ENCODE peak calls at places on chromosome 12, in eight cellular contexts. M is GM23338, Y is endothelial cell of umbilical vein, Z is transverse colon, I is stomach, F is HCT116, B is suprapubic skin, U is HepG2. J is an unnamed sample. For H3K4me1, the result is how much of the 10 kb centered on the place peaks cover.

GRCh38 chr12:123131291-123131831 is 19.5 kb downstream of the PITPNM2 start:
- DNase-seq in M (no peak), Y (no peak), Z (peak), I (no peak), F (no peak), B (no peak), U (no peak), J (no peak)

GRCh38 chr12:115176741-115177400 is 492.9 kb upstream of the TBX3 start:
- DNase-seq in M (no peak), Y (no peak), Z (no peak), I (no peak), F (no peak), B (no peak), U (no peak), J (no peak)

GRCh38 chr12:109612003-109612402 is 38.4 kb downstream of the MVK start:
- DNase-seq in M (no peak), Y (no peak), Z (no peak), I (no peak), F (no peak), B (no peak), U (no peak), J (no peak)

GRCh38 chr12:54692353-54692752 is 44.2 kb upstream of the DCD start:
- DNase-seq in M (no peak), Y (no peak), Z (no peak), I (no peak), F (no peak), B (no peak), U (no peak), J (no peak)

GRCh38 chr12:121095544-121096198 is 37.0 kb upstream of the P2RX7 start:
- DNase-seq in M (peak), Y (peak), Z (peak), I (peak), F (peak), B (peak), U (peak), J (peak)

GRCh38 chr12:120696599-120696998 is 9.7 kb downstream of the MLEC start:
- DNase-seq in M (no peak), Y (no peak), Z (no peak), I (no peak), F (no peak), B (no peak), U (no peak), J (no peak)

GRCh38 chr12:94012508-94013044 is 135.8 kb upstream of the PLXNC1 start:
- DNase-seq in M (no peak), Y (no peak), Z (no peak), I (no peak), F (no peak), B (no peak), U (no peak), J (no peak)

GRCh38 chr12:61023231-61023630 is 1237.0 kb upstream of the USP15 start:
- DNase-seq in M (no peak), Y (no peak), Z (no peak), I (no peak), F (no peak), B (no peak), U (no peak), J (no peak)

GRCh38 chr12:57756406-57757341 is 1.8 kb downstream of the MARCHF9 start:
- DNase-seq in M (peak), Y (no peak), Z (peak), I (peak), F (no peak), B (no peak), U (no peak), J (no peak)

GRCh38 chr12:27331299-27331926 is 1.2 kb upstream of the BMAL2 start:
- DNase-seq in M (no peak), Y (peak), Z (no peak), I (no peak), F (peak), B (no peak), U (peak), J (peak)

GRCh38 chr12:38099686-38100085 is 216.9 kb upstream of the ALG10B start:
- DNase-seq in M (no peak), Y (no peak), Z (no peak), I (no peak), F (no peak), B (no peak), U (no peak), J (no peak)

GRCh38 chr12:58923781-58924180 is 3.5 kb upstream of the LRIG3 start:
- DNase-seq in M (no peak), Y (no peak), Z (no peak), I (no peak), F (no peak), B (no peak), U (no peak), J (no peak)

GRCh38 chr12:4849024-4849594 is 60.6 kb upstream of the KCNA1 start:
- DNase-seq in M (peak), Y (peak), Z (no peak), I (no peak), F (no peak), B (no peak), U (peak), J (no peak)

GRCh38 chr12:6039894-6040601 is 84.4 kb downstream of the VWF start:
- DNase-seq in M (peak), Y (peak), Z (peak), I (peak), F (peak), B (no peak), U (peak), J (peak)

GRCh38 chr12:20404576-20405346 is 36.4 kb downstream of the PDE3A start:
- DNase-seq in M (no peak), Y (peak), Z (peak), I (peak), F (no peak), B (no peak), U (no peak), J (no peak)

GRCh38 chr12:19546027-19546426 is 106.7 kb downstream of the AEBP2 start:
- DNase-seq in M (no peak), Y (peak), Z (no peak), I (no peak), F (no peak), B (no peak), U (no peak), J (peak)

GRCh38 chr12:125056306-125056705 is 8.9 kb upstream of the AACS start:
- DNase-seq in M (no peak), Y (no peak), Z (no peak), I (no peak), F (no peak), B (no peak), U (no peak), J (no peak)

GRCh38 chr12:69873429-69873828 is 48.4 kb downstream of the MYRFL start:
- DNase-seq in M (no peak), Y (peak), Z (no peak), I (no peak), F (no peak), B (no peak), U (no peak), J (no peak)

GRCh38 chr12:50597200-50598195 is 92.7 kb downstream of the DIP2B start:
- DNase-seq in M (no peak), Y (peak), Z (no peak), I (peak), F (peak), B (no peak), U (no peak), J (no peak)

GRCh38 chr12:94458882-94459772 is 540 bp downstream of the CEP83 start:
- DNase-seq in M (peak), Y (no peak), Z (no peak), I (no peak), F (peak), B (no peak), U (peak), J (no peak)

GRCh38 chr12:47754126-47754525 is 4.6 kb downstream of the RAPGEF3 start:
- DNase-seq in M (no peak), Y (no peak), Z (no peak), I (no peak), F (no peak), B (no peak), U (no peak), J (no peak)

GRCh38 chr12:71787574-71787973 is 32.9 kb downstream of the RAB21 start:
- DNase-seq in M (no peak), Y (peak), Z (no peak), I (no peak), F (no peak), B (no peak), U (no peak), J (no peak)

GRCh38 chr12:56154818-56155217 is 2.4 kb downstream of the MYL6B start:
- DNase-seq in M (no peak), Y (no peak), Z (no peak), I (no peak), F (no peak), B (no peak), U (no peak), J (no peak)

GRCh38 chr12:112017041-112017440 is 3.8 kb downstream of the ERP29 start:
- DNase-seq in M (no peak), Y (no peak), Z (no peak), I (no peak), F (no peak), B (no peak), U (no peak), J (no peak)

GRCh38 chr12:44405267-44405666 is 470.8 kb downstream of the NELL2 start:
- DNase-seq in M (peak), Y (no peak), Z (no peak), I (no peak), F (no peak), B (no peak), U (no peak), J (no peak)

GRCh38 chr12:54207539-54208267 is 18.9 kb upstream of the SMUG1 start:
- DNase-seq in M (peak), Y (peak), Z (peak), I (peak), F (peak), B (peak), U (peak), J (peak)

GRCh38 chr12:114166360-114166759 is 200.2 kb upstream of the RBM19 start:
- DNase-seq in M (peak), Y (no peak), Z (no peak), I (no peak), F (peak), B (no peak), U (peak), J (no peak)

GRCh38 chr12:111773801-111774551 is 7.2 kb downstream of the ALDH2 start:
- DNase-seq in M (no peak), Y (no peak), Z (peak), I (peak), F (no peak), B (peak), U (peak), J (peak)

GRCh38 chr12:24561882-24562760 is 386.8 kb downstream of the BCAT1 start:
- DNase-seq in M (peak), Y (peak), Z (peak), I (peak), F (no peak), B (peak), U (no peak), J (peak)

GRCh38 chr12:130451001-130451930 is 113.6 kb downstream of the PIWIL1 start:
- DNase-seq in M (no peak), Y (no peak), Z (no peak), I (no peak), F (no peak), B (no peak), U (no peak), J (no peak)

GRCh38 chr12:219891-220352 is 6.0 kb upstream of the SLC6A12 start:
- DNase-seq in M (peak), Y (peak), Z (peak), I (peak), F (peak), B (no peak), U (peak), J (no peak)

GRCh38 chr12:128817115-128818015 is 6.4 kb downstream of the SLC15A4 start:
- DNase-seq in M (no peak), Y (no peak), Z (peak), I (peak), F (no peak), B (peak), U (no peak), J (no peak)
- H3K4me1 ChIP-seq in M (under half), Y (under half), Z (half or more), I (half or more), F (under half), B (under half), U (under half), J (under half)

DNA sequence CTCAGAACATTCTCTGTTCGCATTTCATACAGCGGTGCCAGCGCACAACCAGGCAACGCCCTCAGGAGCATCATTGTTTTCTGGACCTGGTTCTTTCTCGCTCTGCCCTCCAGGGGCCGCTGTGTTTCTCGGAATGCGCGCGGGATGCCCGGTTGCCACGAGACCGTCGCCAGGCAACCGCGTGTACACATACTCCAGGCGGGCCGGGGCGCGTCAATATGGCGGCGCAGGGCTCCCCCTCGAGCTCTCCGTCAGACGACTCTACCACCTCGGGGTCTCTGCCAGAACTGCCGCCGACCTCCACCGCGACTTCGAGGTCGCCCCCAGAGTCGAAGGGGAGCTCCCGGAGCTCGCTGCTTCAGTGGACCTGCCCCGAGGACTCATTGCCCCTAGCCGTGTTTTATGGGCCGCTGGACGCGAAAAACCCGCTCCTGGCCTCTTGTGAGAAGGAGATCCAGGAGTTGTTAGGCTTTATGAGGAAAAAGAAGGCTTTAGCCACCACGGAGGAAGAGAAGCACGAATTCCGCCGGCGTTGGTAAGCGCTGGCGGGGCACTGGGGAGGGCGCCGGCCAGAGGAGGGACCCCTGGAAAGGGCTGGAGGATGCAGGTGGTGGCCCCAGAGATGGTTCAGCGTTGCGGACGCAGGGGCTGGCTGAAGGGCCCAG is at the start of gene CFAP54:
- DNase-seq in M (peak), Y (peak), Z (peak), I (peak), F (peak), B (peak), U (peak), J (peak)
- TF ChIP-seq POLR2AphosphoS5 in M (no peak), Y (peak), Z (peak), I (peak), F (no peak), B (peak), U (no peak), J (peak)

GRCh38 chr12:51977320-51977753 is 25.8 kb downstream of the ACVR1B start:
- DNase-seq in M (no peak), Y (no peak), Z (no peak), I (no peak), F (no peak), B (no peak), U (peak), J (no peak)
- H3K4me1 ChIP-seq in M (under half), Y (half or more), Z (under half), I (half or more), F (under half), B (under half), U (half or more), J (under half)

GRCh38 chr12:52906049-52906645 is 1.3 kb upstream of the KRT8 start:
- DNase-seq in M (no peak), Y (no peak), Z (no peak), I (no peak), F (no peak), B (no peak), U (no peak), J (no peak)

GRCh38 chr12:52910248-52910883 is 5.5 kb upstream of the KRT8 start:
- DNase-seq in M (no peak), Y (no peak), Z (no peak), I (no peak), F (no peak), B (no peak), U (peak), J (no peak)

GRCh38 chr12:52907092-52907810 is 2.4 kb upstream of the KRT8 start:
- DNase-seq in M (no peak), Y (peak), Z (peak), I (peak), F (no peak), B (peak), U (peak), J (peak)

GRCh38 chr12:52909796-52910195 is 4.9 kb upstream of the KRT8 start:
- DNase-seq in M (no peak), Y (no peak), Z (no peak), I (no peak), F (no peak), B (no peak), U (no peak), J (no peak)

GRCh38 chr12:52909256-52909655 is 4.4 kb upstream of the KRT8 start:
- DNase-seq in M (no peak), Y (no peak), Z (no peak), I (no peak), F (no peak), B (no peak), U (no peak), J (no peak)
- TF ChIP-seq POLR2AphosphoS5 in M (no peak), Y (no peak), Z (no peak), I (no peak), F (no peak), B (no peak), U (no peak), J (no peak)

DNA sequence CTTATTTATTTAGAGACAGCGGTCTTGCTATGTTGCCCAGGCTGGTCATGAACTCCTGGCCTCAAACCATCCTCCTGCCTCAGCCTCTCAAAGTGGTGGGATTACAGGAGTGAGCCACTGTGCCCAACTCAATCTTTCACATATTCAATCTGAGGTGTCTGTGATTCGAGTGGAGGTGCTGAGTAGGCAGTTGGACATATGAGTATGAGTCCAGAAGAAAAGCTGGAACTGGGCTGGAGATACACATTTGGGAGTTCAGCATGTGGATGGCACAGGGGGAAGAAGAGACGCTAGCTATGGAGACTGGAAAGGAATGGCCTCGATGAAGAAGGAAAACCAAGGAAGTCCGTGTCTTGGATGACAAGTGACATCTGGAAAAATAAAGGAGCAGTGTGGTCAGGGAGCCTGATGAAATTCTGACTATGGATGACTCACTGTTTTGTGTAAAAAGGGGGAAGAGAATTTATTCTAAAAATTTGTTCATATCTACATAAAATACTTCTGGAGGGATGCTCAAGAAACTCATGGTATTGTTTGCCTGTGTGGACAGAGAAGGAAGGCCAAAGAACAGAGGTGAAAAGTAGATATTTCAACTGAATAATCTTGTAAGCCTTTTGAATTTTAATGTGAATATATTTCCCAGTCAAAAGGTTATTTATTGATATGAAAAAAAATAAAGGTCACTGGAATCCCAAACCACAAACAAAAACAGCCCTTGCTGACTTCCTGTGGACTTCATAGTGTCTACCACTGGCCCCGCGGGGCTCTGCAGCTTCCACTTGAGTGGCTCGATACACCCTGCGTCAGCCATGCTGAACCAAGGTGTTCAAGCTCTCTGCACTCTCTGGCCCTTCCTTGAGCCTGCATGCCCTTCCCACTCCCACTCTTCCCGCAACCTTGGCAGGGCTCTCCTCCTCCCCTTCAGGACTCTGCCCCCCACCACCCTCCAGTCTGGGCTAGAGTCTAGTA is 8.9 kb upstream of the LTA4H start:
- DNase-seq in M (no peak), Y (no peak), Z (no peak), I (no peak), F (no peak), B (no peak), U (no peak), J (no peak)
- H3K4me1 ChIP-seq in M (under half), Y (under half), Z (under half), I (half or more), F (under half), B (under half), U (under half), J (under half)

DNA sequence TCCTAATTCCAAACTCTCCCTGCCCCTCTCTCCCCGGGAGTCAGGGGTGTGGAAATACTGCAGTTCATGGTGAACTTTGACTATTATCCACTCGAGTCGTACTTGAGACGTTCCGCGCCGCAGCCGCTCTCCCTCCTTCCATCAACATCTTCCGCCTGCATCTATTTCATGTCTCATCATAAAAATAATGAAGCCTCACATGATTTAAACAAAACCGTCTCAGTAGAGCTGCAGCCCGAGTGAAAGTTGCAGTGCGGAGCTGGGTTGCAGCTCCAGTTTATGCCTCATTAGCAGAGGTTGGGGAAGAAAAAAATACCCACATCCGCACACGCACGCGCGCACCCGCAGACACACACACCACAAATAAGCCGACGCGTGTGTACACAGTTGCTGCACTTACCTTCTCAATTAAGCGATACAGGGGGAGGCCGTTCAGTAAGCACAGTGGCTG is 271 bp downstream of the LMO3 start:
- DNase-seq in M (peak), Y (peak), Z (no peak), I (no peak), F (no peak), B (peak), U (peak), J (no peak)
- TF ChIP-seq POLR2AphosphoS5 in M (no peak), Y (no peak), Z (no peak), I (no peak), F (no peak), B (no peak), U (no peak), J (no peak)

GRCh38 chr12:12803186-12803585 is 10.0 kb upstream of the DDX47 start:
- DNase-seq in M (peak), Y (peak), Z (peak), I (peak), F (peak), B (no peak), U (peak), J (peak)
- H3K4me1 ChIP-seq in M (under half), Y (under half), Z (half or more), I (under half), F (under half), B (half or more), U (under half), J (under half)

J was measured in prostate gland.